ENCODE peak calls at places on chromosomes 6 and 20, in six cellular contexts. J is activated CD4-positive, alpha-beta T cell treated with anti-CD3 and anti-CD28 coated beads, Interleukin-2, amount 50 U/mL, for 1 hour; X is aorta; G is HS-27A; F is activated CD8-positive, alpha-beta T cell treated with anti-CD3 and anti-CD28 coated beads for 36 hours; E is effector memory CD4-positive, alpha-beta T cell. W is an unnamed sample.

GRCh38 chr6:34953084-34954025 is 64.3 kb downstream of the ANKS1A start:
- DNase-seq in J (no peak), F (no peak), E (no peak), X (no peak), G (no peak), W (peak)

GRCh38 chr6:43973351-43973750 is 153.9 kb downstream of the MRPL14 start:
- DNase-seq in X (no peak), F (no peak), E (no peak), G (no peak), J (no peak), W (no peak)

GRCh38 chr20:61932711-61933480 is 132.8 kb downstream of the TAF4 start:
- DNase-seq in J (no peak), F (no peak), G (no peak), E (no peak), X (peak), W (no peak)

GRCh38 chr20:20465259-20465658 is 97.4 kb downstream of the INSM1 start:
- DNase-seq in J (no peak), G (no peak), F (no peak), E (no peak), X (no peak), W (no peak)

GRCh38 chr6:19035454-19035853 is 648.3 kb downstream of the RNF144B start:
- DNase-seq in G (no peak), X (peak), E (no peak), F (no peak), J (no peak), W (no peak)

GRCh38 chr20:36959242-36959641 is 7.7 kb upstream of the SAMHD1 start:
- DNase-seq in G (no peak), F (no peak), X (no peak), J (no peak), E (no peak), W (no peak)

GRCh38 chr6:21914121-21914973 is 320.8 kb downstream of the SOX4 start:
- DNase-seq in F (peak), J (peak), E (no peak), X (peak), G (no peak), W (no peak)

GRCh38 chr20:13221313-13221672 is 219 bp downstream of the ISM1 start:
- DNase-seq in E (no peak), J (no peak), G (no peak), F (no peak), X (no peak), W (no peak)

GRCh38 chr6:30007132-30007764 is 53.8 kb upstream of the POLR1H start:
- DNase-seq in X (peak), G (no peak), J (peak), F (peak), E (no peak), W (no peak)

GRCh38 chr6:167588181-167588919 is 238.4 kb upstream of the AFDN start:
- DNase-seq in X (no peak), E (no peak), G (no peak), J (no peak), F (no peak), W (no peak)

W was measured in T1000.